ENCODE peak calls at places on chromosomes 1 and 21, in ten cellular contexts. One of them, this sample, is unnamed.

GRCh38 chr1:210170220-210170619 is 62.4 kb upstream of the SERTAD4 start:
- DNase-seq in keratinocyte: no peak
- DNase-seq in GM13976: no peak
- DNase-seq in spleen: no peak
- DNase-seq in astrocyte of the spinal cord: no peak
- DNase-seq in pancreas: no peak
- DNase-seq in heart left ventricle: no peak
- DNase-seq in AG10803: no peak
- DNase-seq in Calu3: no peak
- DNase-seq in BJ: no peak
- DNase-seq in this sample: no peak

GRCh38 chr1:208962867-208963266 is 620.6 kb upstream of the CAMK1G start:
- DNase-seq in keratinocyte: no peak
- DNase-seq in GM13976: no peak
- DNase-seq in spleen: no peak
- DNase-seq in astrocyte of the spinal cord: no peak
- DNase-seq in pancreas: no peak
- DNase-seq in heart left ventricle: no peak
- DNase-seq in AG10803: no peak
- DNase-seq in Calu3: no peak
- DNase-seq in BJ: no peak
- DNase-seq in this sample: no peak

GRCh38 chr1:9518454-9518998 is 20.7 kb upstream of the SLC25A33 start:
- DNase-seq in keratinocyte: no peak
- DNase-seq in GM13976: no peak
- DNase-seq in spleen: no peak
- DNase-seq in astrocyte of the spinal cord: no peak
- DNase-seq in pancreas: no peak
- DNase-seq in heart left ventricle: no peak
- DNase-seq in AG10803: no peak
- DNase-seq in Calu3: no peak
- DNase-seq in BJ: no peak
- DNase-seq in this sample: no peak

GRCh38 chr21:43659136-43660000 is at the start of the genes HSF2BP and RRP1B:
- DNase-seq in keratinocyte: no peak
- DNase-seq in GM13976: peak; percentile 96
- DNase-seq in spleen: peak; percentile 95
- DNase-seq in astrocyte of the spinal cord: peak; percentile 79
- DNase-seq in pancreas: peak; percentile 70
- DNase-seq in heart left ventricle: peak; percentile 86
- DNase-seq in AG10803: peak; percentile 82
- DNase-seq in Calu3: peak; percentile 81
- DNase-seq in BJ: no peak
- DNase-seq in this sample: peak; percentile 95

GRCh38 chr21:33364830-33365229 is 38.4 kb upstream of the IFNGR2 start:
- DNase-seq in keratinocyte: no peak
- DNase-seq in GM13976: no peak
- DNase-seq in spleen: no peak
- DNase-seq in astrocyte of the spinal cord: no peak
- DNase-seq in pancreas: no peak
- DNase-seq in heart left ventricle: no peak
- DNase-seq in AG10803: no peak
- DNase-seq in Calu3: no peak
- DNase-seq in BJ: no peak
- DNase-seq in this sample: no peak

GRCh38 chr1:11780380-11781147 is 18.6 kb downstream of the C1orf167 start:
- DNase-seq in keratinocyte: no peak
- DNase-seq in GM13976: no peak
- DNase-seq in spleen: no peak
- DNase-seq in astrocyte of the spinal cord: no peak
- DNase-seq in pancreas: no peak
- DNase-seq in heart left ventricle: no peak
- DNase-seq in AG10803: no peak
- DNase-seq in Calu3: no peak
- DNase-seq in BJ: no peak
- DNase-seq in this sample: no peak

GRCh38 chr21:37223804-37224345 is 43.3 kb downstream of the VPS26C start:
- DNase-seq in keratinocyte: no peak
- DNase-seq in GM13976: no peak
- DNase-seq in spleen: no peak
- DNase-seq in astrocyte of the spinal cord: no peak
- DNase-seq in pancreas: no peak
- DNase-seq in heart left ventricle: no peak
- DNase-seq in AG10803: no peak
- DNase-seq in Calu3: no peak
- DNase-seq in BJ: no peak
- DNase-seq in this sample: no peak

GRCh38 chr1:87325982-87326738 is 2.5 kb upstream of the LMO4 start:
- DNase-seq in keratinocyte: no peak
- DNase-seq in GM13976: peak; percentile 38
- DNase-seq in spleen: no peak
- DNase-seq in astrocyte of the spinal cord: peak; percentile 60
- DNase-seq in pancreas: peak; percentile 41
- DNase-seq in heart left ventricle: peak; percentile 39
- DNase-seq in AG10803: peak; percentile 37
- DNase-seq in Calu3: peak; percentile 66
- DNase-seq in BJ: no peak
- DNase-seq in this sample: peak; percentile 41

DNA sequence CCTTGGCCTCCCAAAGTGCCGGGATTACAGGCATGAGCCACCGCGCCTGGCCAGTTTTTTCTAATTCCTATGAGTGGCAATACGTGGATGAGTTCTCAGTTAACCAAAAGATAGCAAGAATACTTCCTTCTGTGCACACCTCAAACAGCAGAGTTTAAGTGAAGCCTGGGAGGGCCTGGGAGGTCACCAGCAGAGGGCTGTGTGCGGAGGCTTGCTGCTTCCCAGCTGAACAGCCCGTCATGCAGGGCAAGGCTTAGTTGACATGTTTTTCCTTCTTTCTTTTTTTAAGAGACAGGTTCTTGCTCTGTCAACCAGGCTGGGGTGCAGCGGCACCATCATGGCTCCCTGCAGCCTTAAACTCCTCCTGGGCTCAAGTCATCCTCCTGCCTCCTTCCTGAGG is 17.8 kb downstream of the GNG4 start:
- DNase-seq in keratinocyte: no peak
- DNase-seq in GM13976: no peak
- DNase-seq in spleen: peak; percentile 19
- DNase-seq in astrocyte of the spinal cord: no peak
- DNase-seq in pancreas: no peak
- DNase-seq in heart left ventricle: no peak
- DNase-seq in AG10803: no peak
- DNase-seq in Calu3: no peak
- DNase-seq in BJ: no peak
- DNase-seq in this sample: no peak
- TF ChIP-seq CTCF in keratinocyte: no peak
- TF ChIP-seq CTCF in GM13976: no peak
- TF ChIP-seq CTCF in spleen: no peak
- TF ChIP-seq CTCF in astrocyte of the spinal cord: peak; percentile 19
- TF ChIP-seq CTCF in pancreas: no peak
- TF ChIP-seq CTCF in heart left ventricle: no peak
- TF ChIP-seq CTCF in AG10803: no peak
- TF ChIP-seq CTCF in Calu3: no peak
- TF ChIP-seq CTCF in BJ: no peak
- TF ChIP-seq CTCF in this sample: no peak

GRCh38 chr1:3117879-3118278 is 48.9 kb downstream of the PRDM16 start:
- DNase-seq in keratinocyte: no peak
- DNase-seq in GM13976: no peak
- DNase-seq in spleen: no peak
- DNase-seq in astrocyte of the spinal cord: no peak
- DNase-seq in pancreas: no peak
- DNase-seq in heart left ventricle: no peak
- DNase-seq in AG10803: no peak
- DNase-seq in Calu3: no peak
- DNase-seq in BJ: no peak
- DNase-seq in this sample: no peak

GRCh38 chr1:3120994-3121393 is 52.0 kb downstream of the PRDM16 start:
- DNase-seq in keratinocyte: no peak
- DNase-seq in GM13976: no peak
- DNase-seq in spleen: no peak
- DNase-seq in astrocyte of the spinal cord: no peak
- DNase-seq in pancreas: no peak
- DNase-seq in heart left ventricle: no peak
- DNase-seq in AG10803: no peak
- DNase-seq in Calu3: no peak
- DNase-seq in BJ: no peak
- DNase-seq in this sample: no peak

GRCh38 chr1:3121401-3122215 is 52.6 kb downstream of the PRDM16 start:
- DNase-seq in keratinocyte: no peak
- DNase-seq in GM13976: no peak
- DNase-seq in spleen: no peak
- DNase-seq in astrocyte of the spinal cord: no peak
- DNase-seq in pancreas: no peak
- DNase-seq in heart left ventricle: no peak
- DNase-seq in AG10803: no peak
- DNase-seq in Calu3: no peak
- DNase-seq in BJ: no peak
- DNase-seq in this sample: no peak

GRCh38 chr1:3119061-3119460 is 50.1 kb downstream of the PRDM16 start:
- DNase-seq in keratinocyte: no peak
- DNase-seq in GM13976: no peak
- DNase-seq in spleen: no peak
- DNase-seq in astrocyte of the spinal cord: no peak
- DNase-seq in pancreas: no peak
- DNase-seq in heart left ventricle: no peak
- DNase-seq in AG10803: no peak
- DNase-seq in Calu3: no peak
- DNase-seq in BJ: no peak
- DNase-seq in this sample: no peak

DNA sequence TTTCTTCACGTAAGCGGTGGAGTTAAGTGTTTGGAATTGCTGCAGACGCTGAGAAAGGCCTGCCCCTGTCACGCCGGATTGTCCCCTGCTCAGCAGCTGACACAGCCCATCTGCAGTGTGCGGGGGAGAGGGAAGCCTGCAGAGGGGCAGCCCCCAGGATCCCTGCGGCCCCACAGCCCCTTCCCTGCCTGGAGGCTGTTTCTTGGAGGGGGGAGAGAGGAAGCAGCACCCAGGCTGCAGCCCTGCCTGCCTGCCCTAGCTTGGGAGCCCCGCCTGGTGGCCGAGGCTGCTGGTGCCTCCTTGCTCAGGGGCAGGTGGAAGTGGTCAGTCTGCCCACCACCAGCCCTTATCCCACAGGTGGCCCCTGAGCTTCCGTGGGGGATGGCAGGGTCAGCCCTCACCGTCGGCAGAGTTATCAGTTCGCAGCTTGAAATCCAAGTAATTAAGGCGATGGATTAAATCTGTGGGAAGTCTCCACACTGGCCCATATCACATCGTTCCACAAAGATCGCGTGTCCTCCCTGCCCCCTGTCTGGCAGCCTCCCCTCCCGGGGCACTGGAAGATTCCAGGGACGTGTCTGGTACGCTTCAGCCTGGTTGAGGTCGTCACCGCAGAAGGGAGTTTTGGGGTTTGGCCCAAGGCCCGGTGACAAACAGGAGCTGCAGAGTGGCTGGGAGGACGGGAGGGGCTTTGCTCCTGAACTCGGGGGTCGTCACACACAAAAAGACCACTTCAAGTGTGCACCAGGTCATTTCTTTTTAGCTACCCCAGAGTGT is 50.9 kb downstream of the PRDM16 start:
- DNase-seq in keratinocyte: no peak
- DNase-seq in GM13976: no peak
- DNase-seq in spleen: no peak
- DNase-seq in astrocyte of the spinal cord: no peak
- DNase-seq in pancreas: no peak
- DNase-seq in heart left ventricle: peak; percentile 50
- DNase-seq in AG10803: no peak
- DNase-seq in Calu3: no peak
- DNase-seq in BJ: no peak
- DNase-seq in this sample: no peak
- TF ChIP-seq CTCF in keratinocyte: no peak
- TF ChIP-seq CTCF in GM13976: no peak
- TF ChIP-seq CTCF in spleen: no peak
- TF ChIP-seq CTCF in astrocyte of the spinal cord: no peak
- TF ChIP-seq CTCF in pancreas: no peak
- TF ChIP-seq CTCF in heart left ventricle: no peak
- TF ChIP-seq CTCF in AG10803: no peak
- TF ChIP-seq CTCF in Calu3: no peak
- TF ChIP-seq CTCF in BJ: no peak
- TF ChIP-seq CTCF in this sample: no peak

GRCh38 chr1:223242971-223243370 is 99.9 kb upstream of the TLR5 start:
- DNase-seq in keratinocyte: no peak
- DNase-seq in GM13976: no peak
- DNase-seq in spleen: no peak
- DNase-seq in astrocyte of the spinal cord: no peak
- DNase-seq in pancreas: no peak
- DNase-seq in heart left ventricle: no peak
- DNase-seq in AG10803: no peak
- DNase-seq in Calu3: no peak
- DNase-seq in BJ: no peak
- DNase-seq in this sample: no peak

GRCh38 chr1:223245411-223245810 is 102.4 kb upstream of the TLR5 start:
- DNase-seq in keratinocyte: no peak
- DNase-seq in GM13976: no peak
- DNase-seq in spleen: no peak
- DNase-seq in astrocyte of the spinal cord: no peak
- DNase-seq in pancreas: no peak
- DNase-seq in heart left ventricle: no peak
- DNase-seq in AG10803: no peak
- DNase-seq in Calu3: no peak
- DNase-seq in BJ: no peak
- DNase-seq in this sample: no peak

GRCh38 chr1:223243441-223244050 is 100.5 kb upstream of the TLR5 start:
- DNase-seq in keratinocyte: no peak
- DNase-seq in GM13976: no peak
- DNase-seq in spleen: no peak
- DNase-seq in astrocyte of the spinal cord: no peak
- DNase-seq in pancreas: no peak
- DNase-seq in heart left ventricle: no peak
- DNase-seq in AG10803: no peak
- DNase-seq in Calu3: no peak
- DNase-seq in BJ: no peak
- DNase-seq in this sample: no peak

GRCh38 chr1:223245983-223246382 is 102.9 kb upstream of the TLR5 start:
- DNase-seq in keratinocyte: no peak
- DNase-seq in GM13976: no peak
- DNase-seq in spleen: no peak
- DNase-seq in astrocyte of the spinal cord: no peak
- DNase-seq in pancreas: no peak
- DNase-seq in heart left ventricle: no peak
- DNase-seq in AG10803: no peak
- DNase-seq in Calu3: no peak
- DNase-seq in BJ: no peak
- DNase-seq in this sample: no peak

GRCh38 chr1:223244366-223245103 is 101.5 kb upstream of the TLR5 start:
- DNase-seq in keratinocyte: no peak
- DNase-seq in GM13976: peak; percentile 34
- DNase-seq in spleen: no peak
- DNase-seq in astrocyte of the spinal cord: peak; percentile 26
- DNase-seq in pancreas: no peak
- DNase-seq in heart left ventricle: no peak
- DNase-seq in AG10803: no peak
- DNase-seq in Calu3: peak; percentile 43
- DNase-seq in BJ: no peak
- DNase-seq in this sample: no peak
- TF ChIP-seq CTCF in keratinocyte: no peak
- TF ChIP-seq CTCF in GM13976: no peak
- TF ChIP-seq CTCF in spleen: no peak
- TF ChIP-seq CTCF in astrocyte of the spinal cord: peak; percentile 41
- TF ChIP-seq CTCF in pancreas: no peak
- TF ChIP-seq CTCF in heart left ventricle: peak; percentile 43
- TF ChIP-seq CTCF in AG10803: peak; percentile 28
- TF ChIP-seq CTCF in Calu3: no peak
- TF ChIP-seq CTCF in BJ: peak; percentile 17
- TF ChIP-seq CTCF in this sample: peak; percentile 5

DNA sequence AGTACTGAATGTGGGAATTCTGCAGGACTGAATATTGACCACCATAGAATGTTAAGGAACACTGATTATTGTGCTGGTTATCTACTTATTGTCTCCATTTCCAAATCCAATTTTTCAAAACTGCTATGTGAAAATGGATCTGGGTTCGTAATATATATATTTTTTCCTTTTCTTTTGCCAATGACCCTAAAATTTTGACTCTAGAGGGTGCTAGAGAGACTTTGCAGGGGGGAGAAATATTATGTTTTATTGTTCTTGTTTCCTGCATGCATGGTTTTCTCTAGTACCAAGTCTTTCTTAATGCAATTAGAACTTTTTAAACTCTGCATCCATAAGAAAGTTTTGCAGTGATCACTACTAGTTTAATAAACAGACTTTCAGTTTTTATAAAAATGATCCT is 1256.9 kb downstream of the BRINP3 start:
- DNase-seq in keratinocyte: no peak
- DNase-seq in GM13976: no peak
- DNase-seq in spleen: no peak
- DNase-seq in astrocyte of the spinal cord: no peak
- DNase-seq in pancreas: no peak
- DNase-seq in heart left ventricle: no peak
- DNase-seq in AG10803: no peak
- DNase-seq in Calu3: no peak
- DNase-seq in BJ: no peak
- DNase-seq in this sample: no peak
- TF ChIP-seq CTCF in keratinocyte: no peak
- TF ChIP-seq CTCF in GM13976: no peak
- TF ChIP-seq CTCF in spleen: no peak
- TF ChIP-seq CTCF in astrocyte of the spinal cord: peak; percentile 52
- TF ChIP-seq CTCF in pancreas: no peak
- TF ChIP-seq CTCF in heart left ventricle: no peak
- TF ChIP-seq CTCF in AG10803: no peak
- TF ChIP-seq CTCF in Calu3: peak; percentile 18
- TF ChIP-seq CTCF in BJ: no peak
- TF ChIP-seq CTCF in this sample: no peak

This sample was measured in GM10248.